ENCODE peak calls at places on chromosomes 4 and X, in six cellular contexts. X is fibroblast of pulmonary artery, Z is brain microvascular endothelial cell, M is IMR-90, P is SK-N-SH, J is lower leg skin. D is an unnamed sample.

GRCh38 chrX:131067846-131068745 is 9.9 kb downstream of the ARHGAP36 start:
- DNase-seq in X (no peak), J (no peak), P (peak; percentile 51), Z (no peak), M (no peak), D (no peak)

GRCh38 chr4:160537681-160538080 is 1434.8 kb downstream of the RAPGEF2 start:
- DNase-seq in P (no peak), X (no peak), Z (no peak), M (no peak), J (no peak), D (no peak)

GRCh38 chr4:128220286-128221235 is 67.1 kb downstream of the PGRMC2 start:
- DNase-seq in M (peak; percentile 75), P (peak; percentile 36), X (peak; percentile 73), Z (peak; percentile 42), J (no peak), D (no peak)

GRCh38 chr4:103076777-103077347 is 301 bp upstream of the SLC9B2 start:
- DNase-seq in P (peak; percentile 28), M (no peak), Z (no peak), X (no peak), J (no peak), D (no peak)

GRCh38 chrX:45056428-45057145 is 144.1 kb downstream of the DIPK2B start:
- DNase-seq in M (no peak), J (no peak), X (no peak), Z (no peak), P (no peak), D (no peak)

GRCh38 chrX:19121898-19122640 is at the start of gene ADGRG2:
- DNase-seq in M (peak; percentile 11), X (peak; percentile 5), Z (no peak), P (peak; percentile 71), J (no peak), D (no peak)

GRCh38 chrX:30865020-30865419 is 24.0 kb downstream of the TAB3 start:
- DNase-seq in P (no peak), X (peak; percentile 3), M (no peak), J (no peak), Z (no peak), D (no peak)

GRCh38 chr4:95129708-95130343 is 372.1 kb downstream of the BMPR1B start:
- DNase-seq in J (peak; percentile 75), P (no peak), Z (peak; percentile 99), X (peak; percentile 100), M (peak; percentile 99), D (peak; percentile 24)

GRCh38 chr4:163165217-163166017 is 1.3 kb downstream of the NAF1 start:
- DNase-seq in X (peak; percentile 10), P (no peak), M (peak; percentile 34), Z (no peak), J (no peak), D (no peak)

GRCh38 chr4:109052699-109053656 is 249.5 kb downstream of the COL25A1 start:
- DNase-seq in Z (no peak), P (no peak), X (no peak), J (no peak), M (no peak), D (no peak)

GRCh38 chr4:153611679-153612078 is 72.4 kb upstream of the TLR2 start:
- DNase-seq in Z (peak; percentile 12), J (no peak), M (peak; percentile 68), X (peak; percentile 58), P (no peak), D (no peak)

GRCh38 chr4:127533028-127533700 is 99.6 kb upstream of the INTU start:
- DNase-seq in Z (no peak), M (peak; percentile 17), P (no peak), J (peak; percentile 47), X (peak; percentile 57), D (peak; percentile 46)

GRCh38 chr4:52661966-52662705 is 3.0 kb upstream of the USP46 start:
- DNase-seq in P (no peak), J (no peak), Z (no peak), X (no peak), M (no peak), D (no peak)

GRCh38 chr4:84622959-84623358 is 40.0 kb downstream of the CDS1 start:
- DNase-seq in M (no peak), P (no peak), Z (no peak), X (no peak), J (no peak), D (no peak)

GRCh38 chrX:4035874-4036273 is 322.4 kb upstream of the PRKX start:
- DNase-seq in P (no peak), M (no peak), Z (no peak), J (no peak), X (no peak), D (no peak)

DNA sequence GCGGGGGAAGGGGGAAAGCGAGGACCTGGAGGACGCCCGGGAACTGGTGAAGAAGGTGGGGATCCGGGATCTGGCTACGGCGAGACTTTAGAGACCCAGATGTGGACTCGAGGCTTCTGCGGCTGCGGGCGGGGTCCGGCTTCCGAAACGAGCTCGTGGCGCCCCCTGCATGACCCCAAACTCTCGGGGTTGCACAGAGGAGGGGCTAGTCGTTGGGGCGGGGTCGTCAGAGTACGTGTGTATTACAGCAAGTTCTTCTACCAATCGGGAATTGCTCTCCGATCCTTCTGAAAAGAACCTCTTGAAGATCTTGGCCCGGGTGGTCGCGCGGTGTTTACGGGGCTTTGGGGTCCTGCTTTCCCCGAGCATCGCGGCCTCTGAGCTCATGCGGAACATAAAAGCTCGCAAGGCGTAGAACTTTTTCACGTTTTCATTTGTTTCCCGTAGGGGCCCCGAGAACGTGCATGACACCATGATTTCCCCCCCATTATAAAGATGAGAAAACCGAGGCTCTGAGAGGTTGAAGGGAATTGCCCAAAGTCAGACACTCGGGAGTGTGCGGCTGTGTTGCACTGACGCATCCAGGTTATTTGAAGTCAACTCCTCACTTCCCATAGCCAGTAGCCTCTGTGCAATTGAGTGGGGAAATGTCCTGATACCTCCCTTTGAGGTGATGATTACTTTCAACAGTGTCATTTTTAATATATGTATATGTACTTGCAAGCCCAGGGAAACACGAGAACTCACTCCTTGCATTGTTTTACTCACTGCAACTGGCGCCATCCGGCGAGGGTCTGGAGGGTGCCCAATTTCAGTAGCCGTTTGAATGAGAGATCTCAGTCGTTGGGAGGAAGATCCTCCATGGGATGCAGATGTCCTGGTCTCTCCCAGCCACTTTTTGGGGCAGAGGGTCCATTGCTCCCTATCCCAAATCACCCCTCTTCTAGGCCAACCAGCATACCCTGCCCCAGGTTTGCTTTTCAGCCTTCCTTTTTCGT is at the start of gene BEND4:
- DNase-seq in J (no peak), P (peak; percentile 17), M (no peak), Z (no peak), X (no peak), D (no peak)
- TF ChIP-seq CTCF in J (no peak), P (no peak), M (no peak), Z (no peak), X (no peak), D (no peak)

GRCh38 chr4:135319685-135320084 is 1118.1 kb upstream of the PABPC4L start:
- DNase-seq in J (no peak), M (no peak), X (peak; percentile 1), Z (no peak), P (no peak), D (no peak)
- TF ChIP-seq CTCF in J (no peak), M (no peak), X (peak; percentile 10), Z (peak; percentile 34), P (no peak), D (no peak)

DNA sequence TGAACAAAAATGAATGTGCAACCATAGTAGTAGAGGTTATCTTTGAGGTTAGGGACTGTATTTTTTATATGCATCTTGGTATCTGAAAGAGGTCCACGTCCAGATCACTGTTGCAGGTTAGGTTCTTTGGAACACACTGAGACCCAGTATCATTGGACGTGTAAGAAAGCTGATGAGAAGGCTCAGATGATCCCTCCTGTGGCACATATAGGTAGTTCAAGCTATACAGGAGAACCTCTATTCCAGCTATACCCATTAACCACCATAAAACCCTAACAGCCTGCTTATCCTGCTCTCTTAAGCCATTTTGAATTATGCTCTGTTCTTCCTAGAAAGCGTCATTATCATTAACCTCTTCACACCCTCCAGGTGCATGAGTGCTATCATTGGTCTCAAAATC is 930.7 kb upstream of the HS3ST1 start:
- DNase-seq in X (peak; percentile 6), M (no peak), J (no peak), Z (no peak), P (no peak), D (no peak)
- TF ChIP-seq CTCF in X (peak; percentile 2), M (no peak), J (no peak), Z (no peak), P (no peak), D (no peak)

GRCh38 chr4:147924604-147925412 is 192.9 kb downstream of the ARHGAP10 start:
- DNase-seq in Z (peak; percentile 22), M (peak; percentile 40), X (peak; percentile 60), J (no peak), P (peak; percentile 66), D (no peak)
- TF ChIP-seq CTCF in Z (peak; percentile 78), M (peak; percentile 43), X (peak; percentile 65), J (no peak), P (peak; percentile 51), D (peak; percentile 19)

D was measured in gastrocnemius medialis.